ENCODE peak calls at places on chromosome 11, in seven cellular contexts. I is Calu3, Y is IMR-90, G is AG04449, O is lower leg skin, N is bronchial epithelial cell, H is progenitor cell of endocrine pancreas. U is an unnamed sample.

GRCh38 chr11:18633256-18634139 is 644 bp downstream of the SPTY2D1 start:
- DNase-seq in I (peak), H (no peak), N (no peak), O (peak), Y (peak), G (no peak), U (no peak)

GRCh38 chr11:13119361-13119760 is 110.2 kb downstream of the RASSF10 start:
- DNase-seq in N (peak), G (no peak), H (no peak), O (no peak), Y (peak), I (no peak), U (no peak)

GRCh38 chr11:77141034-77141433 is 13.0 kb downstream of the MYO7A start:
- DNase-seq in N (peak), G (no peak), H (no peak), Y (peak), O (no peak), I (no peak), U (no peak)

GRCh38 chr11:122843281-122844150 is 5.2 kb downstream of the CRTAM start:
- DNase-seq in G (no peak), H (no peak), Y (no peak), O (no peak), N (peak), I (peak), U (no peak)

GRCh38 chr11:35144103-35144741 is 5.3 kb downstream of the CD44 start:
- DNase-seq in G (no peak), N (peak), I (peak), O (no peak), Y (peak), H (no peak), U (no peak)

GRCh38 chr11:128549256-128549944 is 38.0 kb downstream of the ETS1 start:
- DNase-seq in H (no peak), Y (no peak), N (no peak), G (no peak), O (no peak), I (no peak), U (no peak)

GRCh38 chr11:130001491-130002351 is 914 bp downstream of the PRDM10 start:
- DNase-seq in H (no peak), G (no peak), I (peak), O (peak), N (peak), Y (peak), U (no peak)

GRCh38 chr11:65907878-65908277 is 7.7 kb upstream of the FOSL1 start:
- DNase-seq in I (no peak), Y (no peak), N (no peak), G (no peak), O (no peak), H (no peak), U (no peak)

GRCh38 chr11:44322243-44322642 is 12.3 kb upstream of the ALX4 start:
- DNase-seq in Y (no peak), H (no peak), O (no peak), I (no peak), G (no peak), N (no peak), U (no peak)

GRCh38 chr11:63510360-63511130 is 4.7 kb downstream of the LGALS12 start:
- DNase-seq in G (no peak), I (no peak), O (no peak), N (no peak), H (no peak), Y (no peak), U (no peak)
- TF ChIP-seq CTCF in G (no peak), I (no peak), O (no peak), N (no peak), H (no peak), Y (no peak), U (no peak)

DNA sequence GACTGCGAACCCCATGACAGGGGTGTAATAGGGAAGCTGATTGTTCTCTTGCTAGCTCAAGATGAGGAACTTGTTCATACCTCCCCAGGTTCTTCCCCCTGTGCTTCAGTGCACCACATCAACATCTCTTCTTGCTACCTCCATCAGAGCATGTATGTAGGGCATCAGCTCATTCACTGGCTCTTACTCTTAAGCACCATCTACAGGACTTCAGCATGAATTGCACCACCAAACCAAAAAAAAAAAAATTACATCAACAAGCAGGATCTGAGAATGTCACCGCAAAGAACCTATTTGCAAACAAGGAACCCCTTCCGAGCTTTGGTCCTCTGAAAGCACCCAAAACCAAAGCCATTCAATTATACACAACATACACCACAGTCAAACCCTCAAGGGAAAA is 2226.5 kb upstream of the RAG2 start:
- DNase-seq in H (no peak), G (no peak), Y (peak), N (peak), I (no peak), O (no peak), U (no peak)
- TF ChIP-seq CTCF in H (peak), G (no peak), Y (peak), N (peak), I (no peak), O (no peak), U (peak)

GRCh38 chr11:75767793-75768111 is 826 bp upstream of the DGAT2 start:
- DNase-seq in N (no peak), O (no peak), H (no peak), Y (no peak), G (no peak), I (no peak), U (no peak)

GRCh38 chr11:75767228-75767572 is 1.4 kb upstream of the DGAT2 start:
- DNase-seq in H (no peak), I (no peak), N (no peak), Y (no peak), G (no peak), O (no peak), U (no peak)

GRCh38 chr11:75766449-75767227 is 1.9 kb upstream of the DGAT2 start:
- DNase-seq in I (no peak), O (no peak), G (no peak), Y (no peak), N (no peak), H (no peak), U (no peak)

GRCh38 chr11:75768909-75769771 is 562 bp downstream of the DGAT2 start:
- DNase-seq in H (no peak), G (no peak), N (no peak), I (no peak), Y (no peak), O (no peak), U (no peak)

DNA sequence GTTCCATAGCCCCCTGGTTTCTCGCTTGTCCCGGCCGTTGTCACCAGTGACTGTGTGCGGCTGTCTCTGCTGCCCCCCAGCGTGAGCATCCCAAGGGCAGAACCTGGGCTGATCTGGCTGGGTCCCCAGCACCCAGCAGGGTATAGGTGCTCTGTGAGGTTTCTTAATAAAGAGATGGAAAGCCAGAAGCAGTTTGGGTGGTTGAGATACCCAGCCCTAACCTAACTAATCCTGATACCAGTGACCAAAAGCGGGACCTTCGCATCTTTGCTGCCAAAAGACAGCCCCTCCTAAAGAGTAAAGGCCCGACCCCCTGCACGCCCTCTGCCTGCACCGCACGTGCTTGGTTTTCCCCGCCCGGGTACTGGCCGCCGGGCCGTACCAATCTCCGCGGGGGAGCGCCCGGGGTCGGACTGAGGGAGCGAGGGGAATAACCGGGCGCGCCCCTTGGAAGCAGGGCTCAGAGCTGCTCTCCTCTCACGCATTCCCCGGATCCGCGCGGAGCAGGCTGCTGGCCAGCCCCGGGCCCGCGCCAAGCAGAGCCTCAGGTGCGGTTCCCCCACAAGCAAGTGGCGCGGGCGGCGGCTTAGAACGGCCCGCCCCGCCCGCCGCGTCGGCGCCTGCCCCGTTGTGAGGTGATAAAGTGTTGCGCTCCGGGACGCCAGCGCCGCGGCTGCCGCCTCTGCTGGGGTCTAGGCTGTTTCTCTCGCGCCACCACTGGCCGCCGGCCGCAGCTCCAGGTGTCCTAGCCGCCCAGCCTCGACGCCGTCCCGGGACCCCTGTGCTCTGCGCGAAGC is at the start of gene DGAT2:
- DNase-seq in I (peak), O (peak), N (peak), Y (peak), G (no peak), H (peak), U (peak)
- TF ChIP-seq CTCF in I (no peak), O (no peak), N (peak), Y (peak), G (peak), H (peak), U (no peak)

DNA sequence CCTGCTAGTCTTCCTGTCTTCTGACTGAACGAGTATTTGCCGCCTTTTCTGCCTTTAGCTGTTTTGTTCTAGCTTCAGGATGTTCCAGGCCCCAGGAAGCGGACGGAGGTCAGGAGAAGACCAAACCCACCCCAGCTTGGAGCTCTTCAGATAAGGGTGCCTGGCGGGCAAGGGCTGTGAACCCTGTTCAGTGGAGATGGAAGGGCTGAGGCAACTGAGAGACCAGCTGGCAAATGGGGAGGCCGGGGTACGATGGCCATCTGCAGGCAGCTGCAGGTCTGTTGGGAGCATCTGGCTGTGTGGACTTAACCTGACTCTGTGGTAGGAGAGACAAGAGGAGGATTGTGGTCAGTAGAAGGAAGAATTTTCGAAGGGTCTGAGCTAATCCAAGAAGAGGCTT is 95.6 kb downstream of the CHST1 start:
- DNase-seq in N (no peak), H (no peak), Y (no peak), G (no peak), O (no peak), I (no peak), U (no peak)
- TF ChIP-seq CTCF in N (no peak), H (no peak), Y (no peak), G (no peak), O (no peak), I (no peak), U (no peak)

GRCh38 chr11:119307219-119307618 is 9.7 kb downstream of the MCAM start:
- DNase-seq in H (no peak), O (no peak), Y (no peak), I (no peak), N (no peak), G (no peak), U (no peak)
- TF ChIP-seq CTCF in H (no peak), O (no peak), Y (peak), I (no peak), N (no peak), G (peak), U (no peak)

DNA sequence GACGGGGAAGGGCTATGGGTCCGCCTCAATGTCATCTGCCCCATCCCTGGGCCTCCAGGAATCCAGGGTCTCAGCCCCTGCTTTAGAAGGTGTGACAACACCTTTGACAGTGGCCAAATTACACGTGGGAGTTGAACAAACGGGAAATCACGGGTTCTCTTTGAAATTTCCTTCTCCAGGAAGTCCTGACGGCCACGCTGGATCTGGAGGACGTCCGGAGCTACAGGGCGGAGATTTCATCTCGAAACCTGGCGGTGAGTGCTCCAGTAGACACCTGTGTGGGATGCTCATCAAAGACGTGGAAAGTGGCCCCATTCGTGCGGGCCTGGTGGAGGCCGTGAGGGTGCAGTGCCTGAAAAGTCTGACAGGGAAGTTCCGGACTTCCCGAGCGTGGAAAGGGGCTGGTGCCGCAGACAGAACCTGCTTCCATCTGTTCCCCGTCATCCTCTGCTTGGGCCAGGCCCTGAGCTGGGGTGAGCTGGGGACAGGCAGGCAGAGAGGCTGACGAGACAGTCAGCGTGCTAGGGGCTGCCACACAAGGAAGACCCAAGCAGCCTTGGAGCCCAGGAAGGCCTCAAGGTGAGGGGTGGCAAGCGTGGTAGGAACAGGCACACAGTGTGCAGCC is 25.3 kb downstream of the NADSYN1 start:
- DNase-seq in H (no peak), I (no peak), Y (no peak), N (no peak), G (no peak), O (no peak), U (no peak)
- TF ChIP-seq CTCF in H (no peak), I (no peak), Y (no peak), N (no peak), G (no peak), O (no peak), U (no peak)

GRCh38 chr11:26993965-26994446 is at the start of gene FIBIN:
- DNase-seq in Y (peak), N (peak), O (peak), G (no peak), H (no peak), I (no peak), U (peak)
- TF ChIP-seq CTCF in Y (no peak), N (no peak), O (no peak), G (no peak), H (no peak), I (no peak), U (no peak)

GRCh38 chr11:79160786-79161403 is 279.9 kb downstream of the TENM4 start:
- DNase-seq in H (no peak), I (no peak), N (no peak), G (no peak), Y (no peak), O (peak), U (no peak)
- TF ChIP-seq CTCF in H (peak), I (no peak), N (no peak), G (no peak), Y (no peak), O (no peak), U (no peak)

DNA sequence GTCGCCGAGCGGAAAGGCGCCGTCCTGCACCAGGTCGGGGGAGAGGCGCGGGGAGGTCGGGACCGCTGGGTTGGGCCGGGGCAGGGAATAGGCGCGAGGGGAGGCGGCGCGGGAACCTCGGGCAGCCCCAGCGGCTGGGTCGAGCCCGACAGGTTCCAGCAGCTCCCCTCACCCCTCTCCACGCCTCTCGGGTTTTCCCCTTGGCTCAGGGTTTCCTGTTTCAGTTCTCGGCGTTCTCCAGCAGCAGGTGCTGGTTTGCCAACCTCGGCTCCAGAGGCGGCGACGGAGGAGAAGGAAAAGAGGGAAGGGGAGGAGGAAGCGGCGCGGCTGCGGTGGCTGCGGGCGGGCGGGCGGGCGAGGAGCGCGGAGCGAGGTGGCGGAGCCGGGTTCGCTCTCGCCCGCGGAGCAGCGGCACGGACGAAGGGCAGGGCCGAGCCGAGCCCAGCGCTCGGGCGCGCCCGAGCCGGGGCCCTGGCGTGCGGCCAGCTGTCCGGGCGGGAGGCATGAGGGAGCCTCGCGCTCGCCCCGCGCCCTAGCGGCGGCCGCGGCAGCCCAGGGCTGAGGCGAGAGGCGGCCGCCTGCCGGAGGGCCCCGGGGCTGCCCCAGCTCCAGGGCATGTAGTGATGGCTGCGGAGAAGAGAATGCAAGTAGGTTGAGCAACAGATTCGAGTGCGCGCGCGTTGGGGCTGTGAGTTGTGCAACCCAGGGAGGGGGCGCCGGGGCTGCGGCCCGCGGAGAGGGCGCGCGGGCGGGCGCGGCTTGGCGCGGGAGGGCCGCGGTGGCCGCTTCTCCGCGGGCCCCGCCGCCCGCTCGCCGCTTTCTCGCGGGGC is at the start of gene ZC3H12C:
- DNase-seq in O (peak), Y (peak), G (no peak), I (peak), H (peak), N (peak), U (peak)
- TF ChIP-seq CTCF in O (no peak), Y (peak), G (peak), I (peak), H (peak), N (peak), U (no peak)

DNA sequence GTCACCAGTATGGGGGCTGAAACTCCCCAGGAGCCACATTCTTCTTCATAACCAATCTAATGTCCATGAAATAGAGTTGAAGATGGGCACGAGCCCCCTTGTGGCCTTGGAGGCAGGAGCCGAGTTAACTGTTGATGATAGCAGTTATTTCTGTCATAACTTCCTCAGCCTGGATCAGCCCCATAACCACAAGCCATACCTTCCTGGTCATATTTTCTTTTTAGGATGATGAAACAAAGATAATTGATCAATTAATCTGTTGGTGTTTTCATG is 65.0 kb upstream of the TTC12 start:
- DNase-seq in H (no peak), N (no peak), O (peak), Y (no peak), G (no peak), I (peak), U (no peak)
- TF ChIP-seq CTCF in H (peak), N (no peak), O (no peak), Y (peak), G (peak), I (no peak), U (peak)